ENCODE peak calls at places on chromosomes 16 and 17, in five cellular contexts. M is SK-N-SH, E is AG10803, V is lung, C is AG04449. Y is an unnamed sample.
A peak's percentile ranks its signal among the peaks of the same experiment; 100 is the strongest.

GRCh38 chr16:80122155-80122554 is 418.6 kb upstream of the DYNLRB2 start:
- DNase-seq in M (peak; percentile 40), E (peak; percentile 76), V (peak; percentile 48), C (no peak), Y (peak; percentile 11)

GRCh38 chr17:28133562-28133970 is 91.1 kb downstream of the NLK start:
- DNase-seq in M (no peak), E (peak; percentile 60), V (no peak), C (peak; percentile 24), Y (no peak)

GRCh38 chr16:78237346-78237745 is 137.9 kb downstream of the WWOX start:
- DNase-seq in M (no peak), E (no peak), V (no peak), C (no peak), Y (no peak)

GRCh38 chr17:27478901-27479531 is 22.8 kb downstream of the KSR1 start:
- DNase-seq in M (no peak), E (no peak), V (no peak), C (no peak), Y (no peak)

GRCh38 chr16:78748471-78748929 is 649.0 kb downstream of the WWOX start:
- DNase-seq in M (peak; percentile 51), E (no peak), V (no peak), C (no peak), Y (no peak)

GRCh38 chr16:66272461-66272860 is 94.0 kb upstream of the CDH5 start:
- DNase-seq in M (no peak), E (no peak), V (no peak), C (no peak), Y (no peak)

GRCh38 chr16:11583889-11584565 is 2.7 kb downstream of the LITAF start:
- DNase-seq in M (no peak), E (no peak), V (no peak), C (no peak), Y (no peak)

GRCh38 chr16:57639172-57639571 is 10.7 kb downstream of the ADGRG1 start:
- DNase-seq in M (peak; percentile 93), E (no peak), V (no peak), C (no peak), Y (no peak)

GRCh38 chr17:44007346-44008204 is 3.2 kb downstream of the NAGS start:
- DNase-seq in M (peak; percentile 46), E (no peak), V (no peak), C (no peak), Y (no peak)

GRCh38 chr17:72662827-72663190 is 429.7 kb downstream of the SLC39A11 start:
- DNase-seq in M (no peak), E (no peak), V (no peak), C (no peak), Y (no peak)

GRCh38 chr16:63625141-63625540 is 1496.7 kb downstream of the CDH11 start:
- DNase-seq in M (no peak), E (no peak), V (no peak), C (no peak), Y (no peak)

DNA sequence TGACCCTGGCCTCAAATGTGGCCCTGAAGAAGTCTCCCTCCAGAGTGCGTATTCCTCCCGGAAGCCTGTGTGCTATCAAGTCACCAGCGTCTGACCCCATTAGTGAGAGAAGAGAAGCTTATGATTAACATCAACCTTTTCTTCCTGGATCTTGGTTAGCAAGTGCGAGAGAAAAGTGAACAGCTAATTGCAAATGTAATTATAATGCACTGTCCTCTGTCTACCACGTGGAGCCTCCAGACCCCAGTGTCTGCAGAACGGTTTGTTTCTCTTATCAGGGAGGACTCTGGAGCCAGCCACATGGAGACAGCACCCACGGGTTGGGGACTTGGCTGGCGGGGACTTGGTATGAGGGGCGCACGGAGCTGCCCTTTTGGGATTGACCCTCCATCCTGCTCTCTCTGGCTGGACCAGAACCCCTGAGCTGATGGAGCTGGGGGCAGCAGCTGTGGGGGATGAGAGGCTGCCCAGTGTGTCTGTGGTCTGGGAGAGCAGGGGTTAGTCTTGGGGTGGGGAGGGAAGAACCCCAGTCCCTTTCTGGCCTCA is 5.7 kb upstream of the TAC4 start:
- DNase-seq in M (no peak), E (no peak), V (no peak), C (no peak), Y (no peak)
- H3K4me3 ChIP-seq in M (no peak overlapping the region), E (no peak overlapping the region), V (no peak overlapping the region), C (no peak overlapping the region), Y (no peak overlapping the region)

GRCh38 chr17:11503292-11503691 is 95.0 kb upstream of the DNAH9 start:
- DNase-seq in M (no peak), E (no peak), V (no peak), C (no peak), Y (no peak)
- TF ChIP-seq CTCF in M (no peak), E (no peak), V (no peak), C (no peak), Y (no peak)

GRCh38 chr17:48726916-48727286 is 1.6 kb downstream of the HOXB13 start:
- DNase-seq in M (no peak), E (no peak), V (no peak), C (no peak), Y (no peak)
- H3K4me3 ChIP-seq in M (no peak overlapping the region), E (no peak overlapping the region), V (no peak overlapping the region), C (no peak overlapping the region), Y (no peak overlapping the region)

GRCh38 chr16:86605950-86606349 is 27.6 kb downstream of the FOXL1 start:
- DNase-seq in M (no peak), E (no peak), V (no peak), C (no peak), Y (no peak)

GRCh38 chr16:86609661-86610060 is 31.3 kb downstream of the FOXL1 start:
- DNase-seq in M (no peak), E (no peak), V (no peak), C (no peak), Y (no peak)

GRCh38 chr16:86610779-86611516 is 32.6 kb downstream of the FOXL1 start:
- DNase-seq in M (no peak), E (no peak), V (no peak), C (no peak), Y (no peak)

GRCh38 chr16:86609115-86609514 is 30.8 kb downstream of the FOXL1 start:
- DNase-seq in M (no peak), E (peak; percentile 98), V (no peak), C (peak; percentile 94), Y (peak; percentile 83)

DNA sequence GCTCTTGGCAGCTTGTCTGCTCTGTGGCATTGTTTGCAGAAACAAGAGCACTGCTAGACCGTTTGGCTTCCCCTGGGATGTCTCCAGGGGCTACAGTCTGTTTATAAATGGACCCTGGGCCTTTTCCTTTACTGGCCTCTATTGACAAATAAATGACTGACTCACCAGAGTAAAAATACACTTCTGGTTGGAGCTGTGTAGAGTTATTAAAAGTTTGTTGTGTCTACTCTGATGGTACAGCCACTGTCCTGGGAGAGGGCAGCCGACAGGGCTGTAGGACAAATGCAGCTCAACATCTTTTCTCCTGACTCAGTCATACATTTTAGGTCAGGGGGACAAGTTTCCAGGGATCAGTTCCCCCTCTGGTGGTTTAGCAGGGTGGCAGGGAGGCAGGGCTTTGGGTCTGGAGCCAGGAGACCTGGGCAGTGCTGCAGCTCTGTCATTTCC is 30.0 kb downstream of the FOXL1 start:
- DNase-seq in M (no peak), E (peak; percentile 63), V (no peak), C (no peak), Y (no peak)
- TF ChIP-seq CTCF in M (peak; percentile 36), E (peak; percentile 5), V (no peak), C (no peak), Y (peak; percentile 5)

GRCh38 chr16:24729967-24730815 is 740 bp downstream of the TNRC6A start:
- DNase-seq in M (peak; percentile 80), E (no peak), V (no peak), C (no peak), Y (no peak)

GRCh38 chr16:24731722-24732419 is 2.4 kb downstream of the TNRC6A start:
- DNase-seq in M (no peak), E (no peak), V (no peak), C (no peak), Y (no peak)

GRCh38 chr16:24729243-24729966 is at the start of gene TNRC6A:
- DNase-seq in M (peak; percentile 97), E (peak; percentile 89), V (peak; percentile 90), C (peak; percentile 26), Y (no peak)

GRCh38 chr16:24728891-24729242 is 584 bp upstream of the TNRC6A start:
- DNase-seq in M (peak; percentile 13), E (no peak), V (no peak), C (no peak), Y (no peak)

GRCh38 chr16:24730914-24731313 is 1.5 kb downstream of the TNRC6A start:
- DNase-seq in M (no peak), E (no peak), V (no peak), C (no peak), Y (no peak)
- H3K4me3 ChIP-seq in M (peak overlapping the region; percentile 80), E (peak overlapping the region; percentile 81), V (no peak overlapping the region), C (peak overlapping the region; percentile 79), Y (peak overlapping the region; percentile 58)

GRCh38 chr17:79926002-79926307 is 86.7 kb upstream of the CBX4 start:
- DNase-seq in M (no peak), E (no peak), V (no peak), C (no peak), Y (no peak)

GRCh38 chr17:79924639-79924976 is 85.4 kb upstream of the CBX4 start:
- DNase-seq in M (no peak), E (no peak), V (no peak), C (no peak), Y (no peak)

GRCh38 chr17:79923974-79924638 is 84.9 kb upstream of the CBX4 start:
- DNase-seq in M (peak; percentile 78), E (no peak), V (no peak), C (no peak), Y (no peak)

GRCh38 chr17:79926308-79927135 is 87.3 kb upstream of the CBX4 start:
- DNase-seq in M (no peak), E (no peak), V (no peak), C (no peak), Y (no peak)

GRCh38 chr17:79925242-79925957 is 86.2 kb upstream of the CBX4 start:
- DNase-seq in M (no peak), E (peak; percentile 31), V (peak; percentile 79), C (no peak), Y (no peak)
- TF ChIP-seq CTCF in M (no peak), E (peak; percentile 1), V (no peak), C (no peak), Y (peak; percentile 16)

DNA sequence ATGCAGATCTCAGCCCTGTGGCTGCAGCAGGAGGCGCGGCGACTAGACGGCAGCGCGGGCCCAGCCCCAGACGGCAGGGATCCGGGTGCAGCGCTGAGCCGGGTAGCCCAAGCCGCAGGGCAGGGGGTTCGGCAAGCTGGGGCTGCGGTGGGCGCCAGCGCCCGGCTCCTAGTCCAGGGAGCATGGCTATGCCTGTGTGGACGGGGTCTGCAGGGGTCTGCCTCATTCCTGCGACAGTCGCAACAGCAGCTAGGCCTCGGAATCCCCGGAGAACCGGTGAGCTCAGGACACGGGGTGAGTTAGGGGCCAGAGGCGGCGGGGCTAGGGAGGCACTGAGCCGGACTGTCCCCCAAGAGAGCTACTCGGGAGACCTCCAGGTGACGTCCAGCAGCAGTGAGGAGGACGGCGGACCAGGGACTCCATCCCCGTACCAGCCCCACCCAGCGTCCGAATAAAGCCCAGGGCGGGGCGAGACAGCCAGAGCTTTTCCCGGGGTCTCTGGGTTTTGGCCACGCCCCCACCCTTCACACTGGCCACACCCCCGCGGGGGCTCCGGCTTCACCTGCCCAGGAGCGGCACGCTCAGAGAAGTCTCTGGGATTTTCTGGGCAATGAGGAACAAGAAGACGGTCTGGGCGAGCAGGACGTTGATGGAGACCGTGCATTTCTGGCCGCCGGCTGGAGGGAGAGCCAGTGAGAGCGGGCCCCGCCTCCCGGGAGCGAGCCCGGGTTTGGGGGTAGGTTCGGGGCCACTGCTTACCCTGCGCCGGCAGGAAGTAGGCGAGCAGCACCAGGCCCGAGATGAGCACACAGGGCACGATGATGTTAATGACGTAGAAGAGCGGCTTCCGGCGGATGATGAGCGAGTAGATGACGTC is 1.1 kb downstream of the C17orf107 start:
- DNase-seq in M (no peak), E (no peak), V (no peak), C (no peak), Y (no peak)
- H3K4me3 ChIP-seq in M (no peak overlapping the region), E (peak overlapping the region; percentile 69), V (no peak overlapping the region), C (peak overlapping the region; percentile 62), Y (peak overlapping the region; percentile 51)